ENCODE peak calls at places on chromosomes 7 and 10, in nine cellular contexts. B, P, V, O, T, I, W, N and Q are unnamed samples.

GRCh38 chr7:30225863-30226361 is 58.5 kb upstream of the ZNRF2 start:
- DNase-seq in O (peak; percentile 35), W (peak; percentile 41), V (no peak), T (no peak), I (no peak), P (peak; percentile 73), N (no peak), B (peak; percentile 48), Q (no peak)

GRCh38 chr10:18233775-18234174 is 93.6 kb downstream of the CACNB2 start:
- DNase-seq in O (no peak), T (no peak), P (peak; percentile 2), B (peak; percentile 78), W (no peak), I (no peak), V (no peak), N (no peak), Q (no peak)

GRCh38 chr10:32033171-32033570 is 23.1 kb downstream of the KIF5B start:
- DNase-seq in O (no peak), I (no peak), P (no peak), V (no peak), B (no peak), T (no peak), N (no peak), W (no peak), Q (no peak)

GRCh38 chr7:14639329-14639728 is 263.2 kb downstream of the DGKB start:
- DNase-seq in P (no peak), B (no peak), N (no peak), T (no peak), O (no peak), W (no peak), I (no peak), V (no peak), Q (no peak)

GRCh38 chr7:156780724-156781455 is 112.1 kb downstream of the LMBR1 start:
- DNase-seq in T (no peak), N (no peak), B (no peak), O (no peak), P (no peak), V (no peak), I (no peak), W (no peak), Q (no peak)

GRCh38 chr10:112140110-112140755 is 43.3 kb downstream of the GPAM start:
- DNase-seq in B (peak; percentile 27), W (peak; percentile 68), V (peak; percentile 29), I (peak; percentile 37), O (peak; percentile 67), P (peak; percentile 17), T (peak; percentile 78), N (peak; percentile 50), Q (peak; percentile 41)

GRCh38 chr7:5523052-5523711 is 99.5 kb upstream of the TNRC18 start:
- DNase-seq in I (no peak), B (no peak), V (no peak), O (peak; percentile 48), N (no peak), W (peak; percentile 68), T (no peak), P (no peak), Q (no peak)

GRCh38 chr10:31071232-31071999 is 39.8 kb upstream of the ZNF438 start:
- DNase-seq in N (no peak), I (no peak), T (no peak), W (peak; percentile 77), O (peak; percentile 37), V (peak; percentile 32), P (no peak), B (no peak), Q (no peak)